ENCODE peak calls at places on chromosomes 16 and 17, in seven cellular contexts. R is cardiac muscle cell, P is posterior cingulate gyrus, E is mesendoderm, D is NAMALWA, G is GM20000, Y is NCI-H1105. N is an unnamed sample.

GRCh38 chr16:23392223-23392600 is 60.8 kb downstream of the COG7 start:
- DNase-seq in R (no peak), P (no peak), E (no peak), D (no peak), G (no peak), Y (no peak), N (no peak)

GRCh38 chr17:76911299-76912007 is 43.2 kb downstream of the MGAT5B start:
- DNase-seq in R (no peak), P (no peak), E (no peak), D (no peak), G (no peak), Y (peak), N (no peak)

GRCh38 chr17:72590882-72591499 is 470.2 kb downstream of the SOX9 start:
- DNase-seq in R (no peak), P (no peak), E (no peak), D (no peak), G (no peak), Y (no peak), N (no peak)

GRCh38 chr16:4675864-4676786 is 17.2 kb upstream of the NUDT16L1 start:
- DNase-seq in R (peak), P (no peak), E (peak), D (no peak), G (no peak), Y (no peak), N (peak)

GRCh38 chr17:39631403-39631802 is 4.7 kb downstream of the PPP1R1B start:
- DNase-seq in R (no peak), P (no peak), E (peak), D (no peak), G (no peak), Y (no peak), N (no peak)

GRCh38 chr17:13044713-13045112 is 26.9 kb upstream of the ELAC2 start:
- DNase-seq in R (no peak), P (no peak), E (no peak), D (no peak), G (no peak), Y (no peak), N (no peak)

GRCh38 chr17:80010283-80010858 is 25.3 kb downstream of the TBC1D16 start:
- DNase-seq in R (no peak), P (no peak), E (no peak), D (no peak), G (no peak), Y (no peak), N (no peak)

GRCh38 chr17:5466295-5466694 is 2.5 kb downstream of the DHX33 start:
- DNase-seq in R (no peak), P (no peak), E (no peak), D (no peak), G (no peak), Y (no peak), N (no peak)

GRCh38 chr16:78770353-78771091 is 671.1 kb downstream of the WWOX start:
- DNase-seq in R (peak), P (peak), E (peak), D (peak), G (peak), Y (no peak), N (peak)

GRCh38 chr17:56629450-56630187 is 36.1 kb downstream of the NOG start:
- DNase-seq in R (peak), P (peak), E (peak), D (peak), G (no peak), Y (no peak), N (no peak)

GRCh38 chr16:14301150-14302030 is 230.3 kb downstream of the MRTFB start:
- DNase-seq in R (peak), P (no peak), E (peak), D (peak), G (peak), Y (no peak), N (no peak)

GRCh38 chr17:57622886-57623433 is 122.1 kb downstream of the CCDC182 start:
- DNase-seq in R (peak), P (no peak), E (peak), D (peak), G (peak), Y (no peak), N (no peak)

GRCh38 chr17:20284575-20284974 is 182.8 kb downstream of the LGALS9B start:
- DNase-seq in R (no peak), P (no peak), E (no peak), D (no peak), G (no peak), Y (no peak), N (no peak)

GRCh38 chr16:56424791-56425438 is 430 bp downstream of the AMFR start:
- DNase-seq in R (peak), P (peak), E (peak), D (peak), G (no peak), Y (peak), N (peak)

GRCh38 chr16:86558355-86559193 is 3.5 kb upstream of the MTHFSD start:
- DNase-seq in R (no peak), P (no peak), E (no peak), D (no peak), G (no peak), Y (no peak), N (no peak)

GRCh38 chr16:27498020-27498419 is 51.7 kb downstream of the GTF3C1 start:
- DNase-seq in R (no peak), P (no peak), E (no peak), D (no peak), G (no peak), Y (no peak), N (no peak)

GRCh38 chr17:44354582-44355309 is 8.9 kb downstream of the FAM171A2 start:
- DNase-seq in R (peak), P (no peak), E (peak), D (peak), G (peak), Y (no peak), N (peak)

GRCh38 chr16:20915733-20916132 is 15.2 kb downstream of the LYRM1 start:
- DNase-seq in R (no peak), P (no peak), E (no peak), D (peak), G (no peak), Y (no peak), N (no peak)

GRCh38 chr16:10335681-10336080 is 50.2 kb upstream of the ATF7IP2 start:
- DNase-seq in R (no peak), P (no peak), E (no peak), D (no peak), G (no peak), Y (no peak), N (no peak)

GRCh38 chr17:81489012-81489968 is 23.3 kb downstream of the ACTG1 start:
- DNase-seq in R (no peak), P (no peak), E (no peak), D (no peak), G (no peak), Y (no peak), N (no peak)

GRCh38 chr16:48146710-48147109 is 9.1 kb downstream of the ABCC12 start:
- DNase-seq in R (no peak), P (no peak), E (no peak), D (no peak), G (no peak), Y (no peak), N (no peak)

GRCh38 chr17:76422860-76423259 is 30.1 kb downstream of the UBE2O start:
- DNase-seq in R (no peak), P (no peak), E (no peak), D (no peak), G (no peak), Y (no peak), N (no peak)

N was measured in activated T-helper 9 cell treated with anti-CD3 and anti-CD28 coated beads, Interleukin-2, amount 50 U/mL, for 16 hours.